ENCODE peak calls at places on chromosomes 6 and 20, in four cellular contexts. T, B, C and L are unnamed samples.

GRCh38 chr6:158284340-158285210 is 27.7 kb upstream of the TULP4 start:
- DNase-seq in B (no peak), C (no peak), T (no peak), L (no peak)

GRCh38 chr6:118123503-118124037 is 216.5 kb downstream of the SLC35F1 start:
- DNase-seq in T (no peak), C (no peak), B (no peak), L (no peak)

GRCh38 chr6:45930419-45931059 is 85.1 kb downstream of the CLIC5 start:
- DNase-seq in T (peak), B (peak), C (peak), L (no peak)

GRCh38 chr20:52179331-52180166 is 12.0 kb downstream of the ZFP64 start:
- DNase-seq in T (no peak), C (no peak), B (no peak), L (no peak)

GRCh38 chr6:106800379-106800778 is 171.0 kb downstream of the QRSL1 start:
- DNase-seq in C (no peak), T (no peak), B (no peak), L (no peak)

GRCh38 chr6:163935158-163935762 is 520.7 kb downstream of the QKI start:
- DNase-seq in T (no peak), C (no peak), B (no peak), L (no peak)

GRCh38 chr20:18187020-18187419 is 49.4 kb downstream of the KAT14 start:
- DNase-seq in C (no peak), T (no peak), B (no peak), L (no peak)

GRCh38 chr6:72789145-72789544 is 167.3 kb downstream of the KCNQ5 start:
- DNase-seq in T (no peak), C (no peak), B (no peak), L (no peak)

GRCh38 chr20:17868700-17869231 is 99.8 kb downstream of the SNX5 start:
- DNase-seq in C (no peak), T (no peak), B (no peak), L (no peak)

GRCh38 chr6:4513561-4513960 is 262.6 kb upstream of the CDYL start:
- DNase-seq in T (no peak), B (no peak), C (no peak), L (no peak)

GRCh38 chr20:63941282-63942060 is 14.7 kb downstream of the UCKL1 start:
- DNase-seq in C (no peak), T (peak), B (peak), L (no peak)

GRCh38 chr6:98980814-98981213 is 33.1 kb upstream of the FBXL4 start:
- DNase-seq in T (no peak), B (no peak), C (no peak), L (no peak)

GRCh38 chr20:33561981-33562601 is 72.2 kb downstream of the CBFA2T2 start:
- DNase-seq in C (peak), B (peak), T (no peak), L (peak)

GRCh38 chr20:51656726-51657260 is 111.4 kb downstream of the ATP9A start:
- DNase-seq in T (no peak), C (no peak), B (no peak), L (no peak)

GRCh38 chr6:40791004-40791403 is 203.8 kb upstream of the LRFN2 start:
- DNase-seq in C (no peak), B (no peak), T (no peak), L (no peak)

GRCh38 chr6:105179244-105180065 is at the start of gene POPDC3:
- DNase-seq in C (no peak), T (no peak), B (peak), L (no peak)

GRCh38 chr6:169529931-169530761 is 171.7 kb downstream of the WDR27 start:
- DNase-seq in C (no peak), B (no peak), T (peak), L (no peak)

GRCh38 chr6:113630738-113631535 is 226.2 kb upstream of the MARCKS start:
- DNase-seq in T (no peak), B (peak), C (no peak), L (no peak)

GRCh38 chr20:39269031-39269461 is 306.9 kb downstream of the DHX35 start:
- DNase-seq in B (peak), C (peak), T (peak), L (no peak)

GRCh38 chr6:52261229-52261628 is 16.9 kb upstream of the IL17F start:
- DNase-seq in T (no peak), B (no peak), C (no peak), L (no peak)

GRCh38 chr6:28884423-28885148 is 39.2 kb downstream of the TRIM27 start:
- DNase-seq in T (no peak), C (no peak), B (no peak), L (no peak)

GRCh38 chr6:37021356-37022129 is 16.1 kb downstream of the FGD2 start:
- DNase-seq in C (no peak), T (no peak), B (no peak), L (no peak)

GRCh38 chr6:136351518-136352106 is 62.0 kb upstream of the BCLAF1 start:
- DNase-seq in C (no peak), B (no peak), T (no peak), L (no peak)

GRCh38 chr6:53894086-53894485 is 99.3 kb downstream of the LRRC1 start:
- DNase-seq in B (no peak), T (no peak), C (no peak), L (no peak)

DNA sequence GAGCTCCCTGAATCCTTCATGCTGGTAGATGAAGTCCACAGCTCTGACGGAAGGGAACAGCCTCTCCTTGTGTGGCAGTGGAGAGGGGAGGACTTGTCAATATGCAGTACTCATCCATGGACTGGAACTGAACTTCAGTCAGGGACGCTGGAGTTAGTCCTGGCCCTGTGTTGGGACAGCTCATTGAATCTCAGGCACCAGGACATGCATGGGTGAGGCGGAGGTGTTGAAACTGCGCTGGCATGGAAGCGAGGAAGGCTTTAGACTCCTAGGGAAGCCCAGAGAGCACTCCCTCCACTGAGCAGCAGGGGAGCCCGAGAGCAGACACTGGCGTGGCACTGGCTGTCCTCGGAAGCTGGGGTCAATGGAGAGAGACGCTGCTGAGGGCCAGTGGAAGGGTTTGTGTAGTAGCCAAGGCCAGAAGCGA is 161.3 kb upstream of the GGTLC1 start:
- DNase-seq in B (peak), T (no peak), C (peak), L (no peak)
- TF ChIP-seq CTCF in B (peak), T (peak), C (no peak), L (no peak)

GRCh38 chr6:126672654-126673053 is 332.7 kb downstream of the CENPW start:
- DNase-seq in T (no peak), C (no peak), B (no peak), L (no peak)
- H3K4me3 ChIP-seq in T (no peak), C (no peak), B (no peak), L (no peak)

GRCh38 chr20:25188218-25188617 is 7.3 kb upstream of the ENTPD6 start:
- DNase-seq in C (no peak), B (no peak), T (no peak), L (no peak)

GRCh38 chr20:25187638-25188037 is 7.9 kb upstream of the ENTPD6 start:
- DNase-seq in B (no peak), C (no peak), T (no peak), L (no peak)

GRCh38 chr20:25191689-25192088 is 3.8 kb upstream of the ENTPD6 start:
- DNase-seq in C (no peak), B (peak), T (no peak), L (no peak)

GRCh38 chr20:25194333-25194972 is 1.1 kb upstream of the ENTPD6 start:
- DNase-seq in B (no peak), C (no peak), T (no peak), L (no peak)

GRCh38 chr20:25191051-25191450 is 4.5 kb upstream of the ENTPD6 start:
- DNase-seq in C (no peak), T (no peak), B (peak), L (no peak)
- H3K27ac ChIP-seq in C (peak), T (no peak), B (peak), L (no peak)

GRCh38 chr20:1360094-1360493 is 31.2 kb upstream of the SDCBP2 start:
- DNase-seq in T (no peak), B (no peak), C (no peak), L (no peak)
- TF ChIP-seq CTCF in T (no peak), B (no peak), C (no peak), L (no peak)

GRCh38 chr6:109477725-109478124 is 5.3 kb downstream of the ZBTB24 start:
- DNase-seq in C (no peak), B (no peak), T (no peak), L (no peak)

GRCh38 chr6:109480993-109481480 is 2.0 kb downstream of the ZBTB24 start:
- DNase-seq in C (no peak), B (no peak), T (no peak), L (no peak)

GRCh38 chr6:109478222-109478805 is 4.7 kb downstream of the ZBTB24 start:
- DNase-seq in C (no peak), T (no peak), B (no peak), L (no peak)

GRCh38 chr6:109477184-109477583 is 5.8 kb downstream of the ZBTB24 start:
- DNase-seq in B (no peak), T (no peak), C (no peak), L (no peak)

DNA sequence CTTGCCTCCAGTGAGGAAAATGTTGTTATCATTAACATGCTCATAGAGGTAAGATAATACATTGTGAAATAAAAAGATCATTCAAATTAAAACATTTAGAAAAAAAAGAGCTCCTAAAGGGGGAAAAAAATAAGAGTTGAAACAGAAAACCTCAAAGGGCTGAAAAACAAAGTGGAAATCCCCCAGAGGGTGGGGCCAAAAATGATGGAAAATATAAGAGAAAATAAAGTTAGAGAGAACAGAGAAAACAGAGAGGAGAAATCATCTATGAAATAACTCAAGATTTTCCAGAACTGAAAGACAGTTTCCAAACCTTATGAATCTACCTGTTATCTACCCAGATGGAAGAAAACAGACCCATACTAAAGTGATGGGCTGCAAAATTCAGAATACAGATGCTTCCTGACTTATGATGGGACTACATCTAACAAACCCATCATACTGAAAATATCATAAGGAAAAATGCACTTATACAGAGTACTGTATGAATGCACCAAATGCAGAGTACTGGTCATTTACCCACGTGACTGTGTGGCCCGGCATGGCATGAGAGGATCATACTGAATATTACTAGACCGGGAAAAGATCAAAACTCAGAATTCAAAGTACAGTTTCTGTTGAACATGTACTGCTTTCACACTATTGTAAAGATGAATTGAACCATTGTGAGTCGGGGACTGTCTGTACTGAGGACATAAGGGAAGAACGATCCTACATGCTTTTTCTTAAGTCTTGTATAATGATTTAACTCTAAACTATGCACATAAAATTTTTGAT is 4.0 kb downstream of the ZBTB24 start:
- DNase-seq in B (no peak), C (no peak), T (no peak), L (no peak)
- H3K4me3 ChIP-seq in B (no peak), C (no peak), T (peak), L (peak)